ENCODE peak calls at places on chromosomes 12 and 14, in nine cellular contexts. Y is GM04504; Z is colonic mucosa; S is activated T-cell treated with anti-CD3 and anti-CD28 coated beads, Interleukin-2, amount 50 U/mL, for 48 hours; L is cardiac muscle cell; K is nucleus accumbens; C is H7; F is SJSA1; R is stimulated activated CD4-positive, alpha-beta T cell treated with anti-CD3 and anti-CD28 coated beads, Interleukin-1b, Interleukin-23, amount 100 ng/mL, for 4 hours. X is an unnamed sample.

GRCh38 chr12:62879691-62880090 is 55.3 kb downstream of the PPM1H start:
- DNase-seq in Z (no peak), R (no peak), S (no peak), F (no peak), C (no peak), Y (no peak), L (no peak), K (no peak), X (no peak)

GRCh38 chr14:71317385-71318096 is 410.3 kb downstream of the PCNX1 start:
- DNase-seq in K (no peak), Y (no peak), L (no peak), Z (no peak), C (no peak), S (no peak), R (no peak), F (no peak), X (no peak)

GRCh38 chr12:114676142-114676741 is 7.7 kb downstream of the TBX3 start:
- DNase-seq in S (no peak), L (no peak), C (no peak), K (no peak), F (no peak), Y (no peak), Z (no peak), R (no peak), X (no peak)

GRCh38 chr12:26150737-26151450 is 26.1 kb upstream of the BHLHE41 start:
- DNase-seq in C (no peak), Z (no peak), L (no peak), K (no peak), F (no peak), S (no peak), R (no peak), Y (peak), X (no peak)

GRCh38 chr12:26936559-26937442 is 980 bp downstream of the INTS13 start:
- DNase-seq in S (no peak), Z (no peak), F (no peak), R (no peak), L (no peak), C (no peak), K (no peak), Y (no peak), X (no peak)

GRCh38 chr12:54383041-54383609 is 1.4 kb downstream of the ZNF385A start:
- DNase-seq in L (no peak), C (no peak), S (peak), Z (no peak), F (peak), Y (peak), K (no peak), R (no peak), X (no peak)

GRCh38 chr12:753401-754237 is 1.2 kb downstream of the WNK1 start:
- DNase-seq in Y (no peak), C (peak), Z (peak), S (peak), F (peak), L (peak), R (peak), K (peak), X (no peak)

GRCh38 chr12:84986586-84986985 is 49.5 kb downstream of the TSPAN19 start:
- DNase-seq in Z (no peak), Y (no peak), S (no peak), F (no peak), K (no peak), C (no peak), L (no peak), R (no peak), X (no peak)

GRCh38 chr12:123233505-123234299 is 466 bp downstream of the MTRFR start:
- DNase-seq in S (peak), K (no peak), F (no peak), C (no peak), Y (no peak), R (no peak), Z (no peak), L (no peak), X (no peak)

GRCh38 chr12:11765817-11766794 is 116.6 kb downstream of the ETV6 start:
- DNase-seq in Y (peak), C (no peak), S (peak), K (peak), L (no peak), F (no peak), Z (no peak), R (peak), X (no peak)

GRCh38 chr12:96401061-96401871 is 1.0 kb upstream of the CDK17 start:
- DNase-seq in K (peak), F (no peak), R (peak), S (peak), Z (peak), C (peak), Y (peak), L (peak), X (peak)

GRCh38 chr14:63200767-63201166 is 3.5 kb upstream of the RHOJ start:
- DNase-seq in K (no peak), R (no peak), S (no peak), Y (no peak), C (no peak), F (no peak), Z (no peak), L (no peak), X (no peak)

GRCh38 chr14:54086780-54087179 is 130.2 kb upstream of the BMP4 start:
- DNase-seq in C (no peak), Z (no peak), L (no peak), Y (no peak), F (no peak), S (no peak), K (no peak), R (no peak), X (no peak)

GRCh38 chr12:18439541-18439940 is 178.2 kb downstream of the PIK3C2G start:
- DNase-seq in Z (no peak), L (no peak), C (no peak), F (no peak), K (no peak), S (no peak), Y (no peak), R (no peak), X (no peak)

GRCh38 chr12:95504140-95504539 is 30.2 kb downstream of the METAP2 start:
- DNase-seq in K (no peak), R (no peak), F (no peak), S (no peak), Z (no peak), L (no peak), Y (no peak), C (no peak), X (no peak)

GRCh38 chr12:121801601-121802484 is 2.0 kb upstream of the SETD1B start:
- DNase-seq in Y (no peak), L (no peak), R (no peak), F (no peak), K (peak), C (no peak), S (peak), Z (peak), X (no peak)

GRCh38 chr14:75079521-75079920 is 10.1 kb downstream of the ZC2HC1C start:
- DNase-seq in Y (no peak), R (no peak), S (no peak), L (no peak), K (no peak), Z (no peak), F (no peak), C (no peak), X (no peak)

GRCh38 chr14:76472199-76472723 is 96.3 kb downstream of the ESRRB start:
- DNase-seq in L (no peak), Y (no peak), Z (no peak), S (no peak), C (no peak), F (no peak), R (no peak), K (no peak), X (no peak)

GRCh38 chr12:79016181-79016580 is 151.6 kb downstream of the SYT1 start:
- DNase-seq in K (no peak), S (no peak), R (no peak), Z (no peak), C (no peak), F (no peak), L (no peak), Y (no peak), X (no peak)

GRCh38 chr12:22641353-22642053 is 16.5 kb downstream of the ETNK1 start:
- DNase-seq in Y (no peak), L (no peak), C (no peak), S (no peak), R (no peak), F (no peak), K (no peak), Z (no peak), X (no peak)